ENCODE peak calls at places on chromosomes 16 and 17, in four cellular contexts. G is fibroblast of the aortic adventitia, A is endodermal cell, W is brain microvascular endothelial cell. R is an unnamed sample.

GRCh38 chr17:57856792-57857620 is 7.2 kb upstream of the MRPS23 start:
- DNase-seq in G (no peak), A (no peak), W (no peak), R (no peak)

GRCh38 chr17:74900208-74900607 is 6.8 kb upstream of the FADS6 start:
- DNase-seq in G (no peak), A (no peak), W (no peak), R (no peak)

GRCh38 chr17:30433514-30433913 is 43.7 kb upstream of the GOSR1 start:
- DNase-seq in G (peak; percentile 86), A (no peak), W (peak; percentile 97), R (peak; percentile 92)

GRCh38 chr17:5948811-5949210 is 121.4 kb upstream of the WSCD1 start:
- DNase-seq in G (no peak), A (no peak), W (no peak), R (peak; percentile 6)

GRCh38 chr16:15741207-15741871 is 91.3 kb downstream of the NDE1 start:
- DNase-seq in G (no peak), A (no peak), W (no peak), R (no peak)

GRCh38 chr16:17224859-17225258 is 245.9 kb downstream of the XYLT1 start:
- DNase-seq in G (peak; percentile 89), A (no peak), W (no peak), R (peak; percentile 92)

GRCh38 chr16:83329466-83329865 is 478.3 kb upstream of the HSBP1 start:
- DNase-seq in G (no peak), A (no peak), W (no peak), R (no peak)

GRCh38 chr17:28950017-28950751 is 1.1 kb downstream of the PHF12 start:
- DNase-seq in G (peak; percentile 43), A (peak; percentile 87), W (peak; percentile 35), R (no peak)

GRCh38 chr16:21656795-21657768 is 4.7 kb upstream of the IGSF6 start:
- DNase-seq in G (peak; percentile 77), A (peak; percentile 57), W (peak; percentile 45), R (peak; percentile 82)

GRCh38 chr17:40139566-40140058 is 725 bp upstream of the CASC3 start:
- DNase-seq in G (no peak), A (no peak), W (no peak), R (no peak)

GRCh38 chr16:22321340-22322001 is 24.3 kb downstream of the POLR3E start:
- DNase-seq in G (peak; percentile 78), A (peak; percentile 85), W (peak; percentile 60), R (peak; percentile 58)

GRCh38 chr16:12677472-12677871 is 126.2 kb downstream of the CPPED1 start:
- DNase-seq in G (no peak), A (no peak), W (no peak), R (no peak)

GRCh38 chr17:46008591-46008990 is 9.5 kb downstream of the STH start:
- DNase-seq in G (no peak), A (no peak), W (no peak), R (no peak)

GRCh38 chr17:1916339-1916738 is 86.5 kb downstream of the RPA1 start:
- DNase-seq in G (no peak), A (no peak), W (no peak), R (no peak)

GRCh38 chr17:19457830-19458271 is 46.8 kb downstream of the RNF112 start:
- DNase-seq in G (peak; percentile 15), A (peak; percentile 92), W (no peak), R (no peak)

GRCh38 chr17:30323895-30324319 is 9.9 kb downstream of the TMIGD1 start:
- DNase-seq in G (peak; percentile 69), A (no peak), W (peak; percentile 70), R (peak; percentile 24)

GRCh38 chr17:73045722-73046121 is 46.8 kb downstream of the SLC39A11 start:
- DNase-seq in G (no peak), A (no peak), W (no peak), R (no peak)

GRCh38 chr17:73911726-73912359 is 267.6 kb upstream of the SDK2 start:
- DNase-seq in G (no peak), A (peak; percentile 40), W (no peak), R (no peak)

GRCh38 chr16:73057369-73058210 is 9.7 kb upstream of the ZFHX3 start:
- DNase-seq in G (no peak), A (peak; percentile 75), W (no peak), R (no peak)

GRCh38 chr17:81959362-81960129 is 1.4 kb downstream of the NOTUM start:
- DNase-seq in G (peak; percentile 29), A (peak; percentile 90), W (no peak), R (peak; percentile 81)

GRCh38 chr17:73292031-73292531 is 19.7 kb downstream of the CDC42EP4 start:
- DNase-seq in G (peak; percentile 57), A (no peak), W (peak; percentile 62), R (peak; percentile 87)

GRCh38 chr17:17156107-17156506 is 50.0 kb downstream of the PLD6 start:
- DNase-seq in G (peak; percentile 93), A (no peak), W (peak; percentile 62), R (peak; percentile 81)

GRCh38 chr17:61414141-61414935 is 14.7 kb downstream of the TBX2 start:
- DNase-seq in G (no peak), A (peak; percentile 51), W (no peak), R (peak; percentile 70)

GRCh38 chr16:30069575-30070462 is 4.3 kb downstream of the ALDOA start:
- DNase-seq in G (no peak), A (no peak), W (no peak), R (no peak)

GRCh38 chr17:1038459-1039118 is 41.7 kb downstream of the TIMM22 start:
- DNase-seq in G (no peak), A (no peak), W (no peak), R (no peak)

GRCh38 chr17:65536573-65537342 is 24.7 kb downstream of the AXIN2 start:
- DNase-seq in G (peak; percentile 34), A (peak; percentile 41), W (no peak), R (peak; percentile 39)

GRCh38 chr16:72099377-72099818 is 5.8 kb downstream of the DHX38 start:
- DNase-seq in G (peak; percentile 64), A (peak; percentile 90), W (peak; percentile 68), R (peak; percentile 33)

GRCh38 chr17:34173221-34173620 is 81.9 kb upstream of the CCL2 start:
- DNase-seq in G (peak; percentile 13), A (no peak), W (no peak), R (peak; percentile 35)

GRCh38 chr17:4313482-4314114 is 49.8 kb upstream of the ANKFY1 start:
- DNase-seq in G (no peak), A (no peak), W (no peak), R (no peak)

GRCh38 chr17:4314618-4315017 is 50.8 kb upstream of the ANKFY1 start:
- DNase-seq in G (no peak), A (no peak), W (no peak), R (no peak)

GRCh38 chr17:4317648-4318047 is 48.8 kb downstream of the UBE2G1 start:
- DNase-seq in G (no peak), A (no peak), W (no peak), R (no peak)

GRCh38 chr17:4316648-4317047 is 49.8 kb downstream of the UBE2G1 start:
- DNase-seq in G (no peak), A (no peak), W (no peak), R (no peak)

DNA sequence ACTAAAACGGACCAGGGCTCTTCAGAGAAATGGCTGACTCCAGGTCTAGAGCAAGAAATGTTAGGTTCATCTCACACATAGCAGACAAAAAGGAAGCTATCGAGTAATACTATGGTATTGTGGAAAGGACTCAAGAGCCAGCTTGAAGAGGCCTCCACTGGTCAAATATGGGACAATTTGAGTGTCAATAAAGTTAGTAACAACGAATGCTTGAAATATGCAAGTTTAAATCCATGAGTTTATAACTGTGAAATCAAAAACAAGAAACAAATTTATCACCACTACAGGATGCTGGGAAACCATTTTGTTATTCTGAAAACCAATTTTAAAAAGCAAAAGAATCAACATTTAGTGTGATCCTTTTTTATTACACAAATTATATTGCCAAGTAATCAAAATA is 50.4 kb upstream of the ANKFY1 start:
- DNase-seq in G (no peak), A (no peak), W (no peak), R (no peak)
- H3K4me3 ChIP-seq in G (no peak overlapping the region), A (no peak overlapping the region), W (no peak overlapping the region), R (no peak overlapping the region)

DNA sequence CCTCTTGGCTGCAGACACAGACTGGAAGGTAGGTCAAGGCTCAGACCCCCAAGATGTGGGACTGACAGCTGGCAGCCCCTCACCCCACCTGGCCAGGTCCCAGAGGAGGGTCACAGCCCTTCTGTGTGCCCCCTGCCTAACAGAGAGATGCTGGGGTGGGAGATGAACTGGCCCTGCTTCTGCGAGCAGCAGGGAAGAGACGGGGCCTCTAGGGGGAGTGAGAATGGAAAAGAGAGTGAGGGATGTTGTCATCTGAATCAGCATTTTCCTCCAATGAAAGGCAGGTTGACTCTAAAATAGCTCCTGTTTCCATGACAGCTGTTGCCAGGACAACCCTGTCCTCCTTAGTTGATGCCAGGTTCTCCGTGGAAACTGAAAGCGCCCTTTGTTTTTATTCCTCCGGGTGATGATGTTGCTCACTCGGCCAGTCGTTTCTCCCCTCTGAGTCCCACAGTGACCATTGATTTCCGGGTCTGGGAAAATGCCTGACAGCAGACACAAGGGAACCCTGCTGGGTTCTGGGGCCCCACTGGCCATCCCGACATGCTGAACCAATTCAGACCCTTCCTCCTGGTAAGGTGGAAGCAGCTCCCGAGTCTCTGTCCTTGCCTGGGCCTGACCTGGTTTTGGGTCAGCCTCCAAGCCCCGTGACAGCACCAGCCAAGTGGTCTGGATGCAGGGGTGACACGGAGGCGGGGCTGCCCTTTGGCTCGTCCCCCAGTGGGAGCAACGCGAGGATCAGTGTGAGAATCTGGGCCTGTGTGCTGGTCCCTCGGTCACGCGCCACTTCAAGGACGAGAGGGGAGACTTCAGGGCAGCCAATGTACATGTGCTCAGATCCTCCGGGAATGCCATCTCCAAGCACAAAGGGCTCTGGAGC is 4.7 kb upstream of the NDRG4 start:
- DNase-seq in G (peak; percentile 98), A (peak; percentile 94), W (peak; percentile 100), R (peak; percentile 91)
- H3K4me3 ChIP-seq in G (peak overlapping the region; percentile 25), A (no peak overlapping the region), W (peak overlapping the region; percentile 33), R (peak overlapping the region; percentile 19)

DNA sequence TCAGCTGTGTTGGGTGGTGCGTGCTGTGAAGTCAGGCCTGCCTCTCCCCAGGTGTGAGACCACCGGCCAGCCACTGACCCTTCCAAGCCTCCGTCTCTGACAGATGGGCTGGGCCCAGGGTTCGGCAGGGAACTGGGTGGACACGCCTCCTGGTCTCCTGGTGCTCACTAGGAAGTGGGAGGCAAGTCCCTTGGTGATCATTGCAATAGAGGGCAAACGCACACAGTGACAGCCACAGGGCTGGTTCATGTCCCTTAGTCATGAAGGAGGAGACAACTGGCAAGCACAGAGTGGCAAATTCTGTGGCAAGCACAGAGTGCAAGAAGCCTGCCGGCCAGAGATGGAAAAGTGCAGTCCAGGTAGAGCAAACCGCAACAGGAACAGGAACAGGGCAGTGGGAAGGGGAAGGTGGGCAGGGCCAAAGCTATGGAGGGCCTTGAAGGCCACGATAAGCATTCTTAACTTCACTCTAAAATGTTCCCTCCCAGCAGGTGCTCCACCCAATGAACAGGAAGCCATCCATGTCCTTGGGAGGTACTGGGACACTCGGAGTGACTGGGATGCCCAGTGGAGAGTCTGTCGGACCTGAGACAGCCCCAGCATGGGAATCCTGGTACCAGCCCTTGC is 21.9 kb downstream of the USP7 start:
- DNase-seq in G (no peak), A (no peak), W (no peak), R (no peak)
- H3K4me3 ChIP-seq in G (no peak overlapping the region), A (no peak overlapping the region), W (no peak overlapping the region), R (no peak overlapping the region)

GRCh38 chr17:76957600-76958464 is 89.6 kb downstream of the MGAT5B start:
- DNase-seq in G (peak; percentile 11), A (no peak), W (peak; percentile 12), R (peak; percentile 48)
- H3K4me3 ChIP-seq in G (no peak overlapping the region), A (no peak overlapping the region), W (no peak overlapping the region), R (no peak overlapping the region)

GRCh38 chr17:63702223-63702577 is 2.3 kb upstream of the LIMD2 start:
- DNase-seq in G (no peak), A (no peak), W (no peak), R (no peak)
- H3K4me3 ChIP-seq in G (no peak overlapping the region), A (no peak overlapping the region), W (no peak overlapping the region), R (no peak overlapping the region)